ENCODE peak calls at places on chromosomes 11 and 22, in six cellular contexts. One of them, this sample, is unnamed.

GRCh38 chr11:57338152-57338551 is at the start of gene P2RX3:
- DNase-seq in fibroblast of villous mesenchyme: no peak
- DNase-seq in NCI-H748 treated with DMSO at 0.1 percent for 48 hours: no peak
- DNase-seq in NCI-H1092: no peak
- DNase-seq in H1: no peak
- DNase-seq in naive thymus-derived CD4-positive, alpha-beta T cell: no peak
- DNase-seq in this sample: no peak

GRCh38 chr22:21674611-21675010 is 8.8 kb downstream of the PPIL2 start:
- DNase-seq in fibroblast of villous mesenchyme: no peak
- DNase-seq in NCI-H748 treated with DMSO at 0.1 percent for 48 hours: no peak
- DNase-seq in NCI-H1092: no peak
- DNase-seq in H1: no peak
- DNase-seq in naive thymus-derived CD4-positive, alpha-beta T cell: no peak
- DNase-seq in this sample: no peak

GRCh38 chr22:37241351-37242142 is 2.5 kb downstream of the RAC2 start:
- DNase-seq in fibroblast of villous mesenchyme: no peak
- DNase-seq in NCI-H748 treated with DMSO at 0.1 percent for 48 hours: no peak
- DNase-seq in NCI-H1092: no peak
- DNase-seq in H1: no peak
- DNase-seq in naive thymus-derived CD4-positive, alpha-beta T cell: no peak
- DNase-seq in this sample: no peak

GRCh38 chr22:44616882-44617655 is 84.9 kb upstream of the PRR5 start:
- DNase-seq in fibroblast of villous mesenchyme: no peak
- DNase-seq in NCI-H748 treated with DMSO at 0.1 percent for 48 hours: no peak
- DNase-seq in NCI-H1092: no peak
- DNase-seq in H1: no peak
- DNase-seq in naive thymus-derived CD4-positive, alpha-beta T cell: no peak
- DNase-seq in this sample: no peak

GRCh38 chr11:35295751-35296150 is 123.6 kb downstream of the SLC1A2 start:
- DNase-seq in fibroblast of villous mesenchyme: no peak
- DNase-seq in NCI-H748 treated with DMSO at 0.1 percent for 48 hours: no peak
- DNase-seq in NCI-H1092: no peak
- DNase-seq in H1: no peak
- DNase-seq in naive thymus-derived CD4-positive, alpha-beta T cell: no peak
- DNase-seq in this sample: no peak

GRCh38 chr11:72975778-72976520 is 161.7 kb downstream of the ATG16L2 start:
- DNase-seq in fibroblast of villous mesenchyme: peak; percentile 98
- DNase-seq in NCI-H748 treated with DMSO at 0.1 percent for 48 hours: no peak
- DNase-seq in NCI-H1092: no peak
- DNase-seq in H1: no peak
- DNase-seq in naive thymus-derived CD4-positive, alpha-beta T cell: no peak
- DNase-seq in this sample: no peak

GRCh38 chr22:49619301-49619700 is 208.4 kb downstream of the BRD1 start:
- DNase-seq in fibroblast of villous mesenchyme: no peak
- DNase-seq in NCI-H748 treated with DMSO at 0.1 percent for 48 hours: no peak
- DNase-seq in NCI-H1092: no peak
- DNase-seq in H1: no peak
- DNase-seq in naive thymus-derived CD4-positive, alpha-beta T cell: no peak
- DNase-seq in this sample: no peak

GRCh38 chr11:114180301-114181055 is 115.7 kb upstream of the NNMT start:
- DNase-seq in fibroblast of villous mesenchyme: peak; percentile 67
- DNase-seq in NCI-H748 treated with DMSO at 0.1 percent for 48 hours: peak; percentile 32
- DNase-seq in NCI-H1092: peak; percentile 35
- DNase-seq in H1: no peak
- DNase-seq in naive thymus-derived CD4-positive, alpha-beta T cell: no peak
- DNase-seq in this sample: peak; percentile 50

GRCh38 chr22:29727248-29727551 is 7.4 kb downstream of the CABP7 start:
- DNase-seq in fibroblast of villous mesenchyme: peak; percentile 35
- DNase-seq in NCI-H748 treated with DMSO at 0.1 percent for 48 hours: no peak
- DNase-seq in NCI-H1092: peak; percentile 14
- DNase-seq in H1: peak; percentile 79
- DNase-seq in naive thymus-derived CD4-positive, alpha-beta T cell: no peak
- DNase-seq in this sample: peak; percentile 21

GRCh38 chr11:128898580-128899344 is 7.6 kb downstream of the KCNJ5 start:
- DNase-seq in fibroblast of villous mesenchyme: peak; percentile 27
- DNase-seq in NCI-H748 treated with DMSO at 0.1 percent for 48 hours: no peak
- DNase-seq in NCI-H1092: no peak
- DNase-seq in H1: no peak
- DNase-seq in naive thymus-derived CD4-positive, alpha-beta T cell: no peak
- DNase-seq in this sample: no peak

GRCh38 chr11:6576471-6577373 is 26.7 kb downstream of the RRP8 start:
- DNase-seq in fibroblast of villous mesenchyme: peak; percentile 31
- DNase-seq in NCI-H748 treated with DMSO at 0.1 percent for 48 hours: no peak
- DNase-seq in NCI-H1092: peak; percentile 78
- DNase-seq in H1: peak; percentile 26
- DNase-seq in naive thymus-derived CD4-positive, alpha-beta T cell: no peak
- DNase-seq in this sample: no peak

GRCh38 chr22:20027966-20028854 is 7.3 kb downstream of the TANGO2 start:
- DNase-seq in fibroblast of villous mesenchyme: peak; percentile 12
- DNase-seq in NCI-H748 treated with DMSO at 0.1 percent for 48 hours: no peak
- DNase-seq in NCI-H1092: no peak
- DNase-seq in H1: no peak
- DNase-seq in naive thymus-derived CD4-positive, alpha-beta T cell: no peak
- DNase-seq in this sample: no peak

GRCh38 chr11:110185599-110185998 is 92.4 kb downstream of the ZC3H12C start:
- DNase-seq in fibroblast of villous mesenchyme: no peak
- DNase-seq in NCI-H748 treated with DMSO at 0.1 percent for 48 hours: no peak
- DNase-seq in NCI-H1092: no peak
- DNase-seq in H1: no peak
- DNase-seq in naive thymus-derived CD4-positive, alpha-beta T cell: no peak
- DNase-seq in this sample: no peak

GRCh38 chr11:17272823-17273222 is 3.7 kb upstream of the NUCB2 start:
- DNase-seq in fibroblast of villous mesenchyme: no peak
- DNase-seq in NCI-H748 treated with DMSO at 0.1 percent for 48 hours: no peak
- DNase-seq in NCI-H1092: no peak
- DNase-seq in H1: no peak
- DNase-seq in naive thymus-derived CD4-positive, alpha-beta T cell: no peak
- DNase-seq in this sample: no peak

GRCh38 chr11:125263268-125263790 is 98.8 kb downstream of the PKNOX2 start:
- DNase-seq in fibroblast of villous mesenchyme: peak; percentile 100
- DNase-seq in NCI-H748 treated with DMSO at 0.1 percent for 48 hours: no peak
- DNase-seq in NCI-H1092: peak; percentile 16
- DNase-seq in H1: peak; percentile 87
- DNase-seq in naive thymus-derived CD4-positive, alpha-beta T cell: no peak
- DNase-seq in this sample: no peak

GRCh38 chr22:47633111-47633510 is 870.7 kb downstream of the TBC1D22A start:
- DNase-seq in fibroblast of villous mesenchyme: no peak
- DNase-seq in NCI-H748 treated with DMSO at 0.1 percent for 48 hours: no peak
- DNase-seq in NCI-H1092: no peak
- DNase-seq in H1: no peak
- DNase-seq in naive thymus-derived CD4-positive, alpha-beta T cell: no peak
- DNase-seq in this sample: no peak

GRCh38 chr11:79308429-79308828 is 132.4 kb downstream of the TENM4 start:
- DNase-seq in fibroblast of villous mesenchyme: no peak
- DNase-seq in NCI-H748 treated with DMSO at 0.1 percent for 48 hours: no peak
- DNase-seq in NCI-H1092: no peak
- DNase-seq in H1: no peak
- DNase-seq in naive thymus-derived CD4-positive, alpha-beta T cell: no peak
- DNase-seq in this sample: no peak

GRCh38 chr22:49929553-49929979 is 11.1 kb downstream of the CRELD2 start:
- DNase-seq in fibroblast of villous mesenchyme: peak; percentile 22
- DNase-seq in NCI-H748 treated with DMSO at 0.1 percent for 48 hours: peak; percentile 22
- DNase-seq in NCI-H1092: no peak
- DNase-seq in H1: peak; percentile 94
- DNase-seq in naive thymus-derived CD4-positive, alpha-beta T cell: peak; percentile 90
- DNase-seq in this sample: peak; percentile 62

GRCh38 chr11:61827573-61828378 is at the start of gene FADS2:
- DNase-seq in fibroblast of villous mesenchyme: peak; percentile 99
- DNase-seq in NCI-H748 treated with DMSO at 0.1 percent for 48 hours: peak; percentile 88
- DNase-seq in NCI-H1092: peak; percentile 96
- DNase-seq in H1: peak; percentile 91
- DNase-seq in naive thymus-derived CD4-positive, alpha-beta T cell: peak; percentile 66
- DNase-seq in this sample: peak; percentile 95

GRCh38 chr22:37681556-37682049 is 4.5 kb upstream of the NOL12 start:
- DNase-seq in fibroblast of villous mesenchyme: peak; percentile 83
- DNase-seq in NCI-H748 treated with DMSO at 0.1 percent for 48 hours: peak; percentile 13
- DNase-seq in NCI-H1092: peak; percentile 6
- DNase-seq in H1: peak; percentile 88
- DNase-seq in naive thymus-derived CD4-positive, alpha-beta T cell: peak; percentile 48
- DNase-seq in this sample: peak; percentile 64

GRCh38 chr22:38180841-38181452 is 683 bp downstream of the PLA2G6 start:
- DNase-seq in fibroblast of villous mesenchyme: peak; percentile 44
- DNase-seq in NCI-H748 treated with DMSO at 0.1 percent for 48 hours: no peak
- DNase-seq in NCI-H1092: no peak
- DNase-seq in H1: no peak
- DNase-seq in naive thymus-derived CD4-positive, alpha-beta T cell: no peak
- DNase-seq in this sample: no peak

GRCh38 chr11:33997473-33998347 is 53.8 kb upstream of the CAPRIN1 start:
- DNase-seq in fibroblast of villous mesenchyme: no peak
- DNase-seq in NCI-H748 treated with DMSO at 0.1 percent for 48 hours: no peak
- DNase-seq in NCI-H1092: no peak
- DNase-seq in H1: no peak
- DNase-seq in naive thymus-derived CD4-positive, alpha-beta T cell: no peak
- DNase-seq in this sample: no peak

GRCh38 chr22:23804781-23805291 is 18.1 kb downstream of the SMARCB1 start:
- DNase-seq in fibroblast of villous mesenchyme: peak; percentile 87
- DNase-seq in NCI-H748 treated with DMSO at 0.1 percent for 48 hours: no peak
- DNase-seq in NCI-H1092: no peak
- DNase-seq in H1: no peak
- DNase-seq in naive thymus-derived CD4-positive, alpha-beta T cell: no peak
- DNase-seq in this sample: no peak

GRCh38 chr11:103055174-103055890 is 36.6 kb downstream of the DCUN1D5 start:
- DNase-seq in fibroblast of villous mesenchyme: peak; percentile 64
- DNase-seq in NCI-H748 treated with DMSO at 0.1 percent for 48 hours: peak; percentile 4
- DNase-seq in NCI-H1092: peak; percentile 16
- DNase-seq in H1: no peak
- DNase-seq in naive thymus-derived CD4-positive, alpha-beta T cell: no peak
- DNase-seq in this sample: peak; percentile 11

GRCh38 chr11:70397983-70398833 is at the start of gene CTTN:
- DNase-seq in fibroblast of villous mesenchyme: peak; percentile 91
- DNase-seq in NCI-H748 treated with DMSO at 0.1 percent for 48 hours: peak; percentile 75
- DNase-seq in NCI-H1092: peak; percentile 88
- DNase-seq in H1: peak; percentile 90
- DNase-seq in naive thymus-derived CD4-positive, alpha-beta T cell: peak; percentile 44
- DNase-seq in this sample: peak; percentile 84

GRCh38 chr11:117189941-117190544 is 9.1 kb upstream of the TAGLN start:
- DNase-seq in fibroblast of villous mesenchyme: no peak
- DNase-seq in NCI-H748 treated with DMSO at 0.1 percent for 48 hours: no peak
- DNase-seq in NCI-H1092: no peak
- DNase-seq in H1: no peak
- DNase-seq in naive thymus-derived CD4-positive, alpha-beta T cell: no peak
- DNase-seq in this sample: no peak

GRCh38 chr22:44451016-44451415 is 47.0 kb downstream of the RTL6 start:
- DNase-seq in fibroblast of villous mesenchyme: no peak
- DNase-seq in NCI-H748 treated with DMSO at 0.1 percent for 48 hours: no peak
- DNase-seq in NCI-H1092: no peak
- DNase-seq in H1: no peak
- DNase-seq in naive thymus-derived CD4-positive, alpha-beta T cell: no peak
- DNase-seq in this sample: no peak

GRCh38 chr11:66467034-66467659 is 442 bp downstream of the PELI3 start:
- DNase-seq in fibroblast of villous mesenchyme: peak; percentile 18
- DNase-seq in NCI-H748 treated with DMSO at 0.1 percent for 48 hours: no peak
- DNase-seq in NCI-H1092: no peak
- DNase-seq in H1: no peak
- DNase-seq in naive thymus-derived CD4-positive, alpha-beta T cell: no peak
- DNase-seq in this sample: peak; percentile 35

GRCh38 chr22:24107668-24108067 is 73.6 kb upstream of the SUSD2 start:
- DNase-seq in fibroblast of villous mesenchyme: peak; percentile 73
- DNase-seq in NCI-H748 treated with DMSO at 0.1 percent for 48 hours: no peak
- DNase-seq in NCI-H1092: no peak
- DNase-seq in H1: no peak
- DNase-seq in naive thymus-derived CD4-positive, alpha-beta T cell: no peak
- DNase-seq in this sample: no peak